ENCODE peak calls at places on chromosome 6, in seven cellular contexts. G is NCI-H1105, F is uterus, U is adrenal gland, D is H4, Q is endothelial cell, L is right atrium auricular region. Y is an unnamed sample.

GRCh38 chr6:158808918-158809678 is 10.1 kb downstream of the EZR start:
- DNase-seq in D (no peak), F (no peak), Q (no peak), G (peak), L (no peak), U (peak), Y (no peak)

GRCh38 chr6:55953384-55953783 is 78.0 kb upstream of the BMP5 start:
- DNase-seq in D (peak), U (no peak), Q (no peak), F (no peak), L (no peak), G (peak), Y (no peak)

GRCh38 chr6:20542927-20543602 is 8.8 kb downstream of the CDKAL1 start:
- DNase-seq in G (peak), U (no peak), D (peak), F (no peak), Q (no peak), L (no peak), Y (no peak)

GRCh38 chr6:27295301-27296079 is 16.6 kb downstream of the POM121L2 start:
- DNase-seq in L (no peak), G (peak), D (peak), U (no peak), Q (peak), F (no peak), Y (no peak)

GRCh38 chr6:146364816-146365594 is 178.6 kb upstream of the RAB32 start:
- DNase-seq in U (no peak), F (no peak), G (no peak), Q (no peak), L (no peak), D (no peak), Y (no peak)

GRCh38 chr6:3566812-3567211 is 110.0 kb upstream of the SLC22A23 start:
- DNase-seq in Q (no peak), L (no peak), F (no peak), G (no peak), U (no peak), D (peak), Y (no peak)

GRCh38 chr6:163188746-163189145 is 225.8 kb upstream of the QKI start:
- DNase-seq in F (no peak), Q (no peak), L (no peak), D (no peak), G (no peak), U (no peak), Y (no peak)

GRCh38 chr6:11586117-11586516 is 48.6 kb downstream of the TMEM170B start:
- DNase-seq in F (no peak), G (no peak), D (no peak), L (no peak), Q (no peak), U (no peak), Y (no peak)

GRCh38 chr6:119479860-119480655 is 130.5 kb upstream of the MAN1A1 start:
- DNase-seq in F (no peak), G (peak), Q (no peak), D (no peak), U (peak), L (no peak), Y (no peak)

GRCh38 chr6:67683960-67684359 is 951.1 kb upstream of the ADGRB3 start:
- DNase-seq in F (no peak), D (peak), U (no peak), Q (no peak), G (no peak), L (no peak), Y (no peak)

GRCh38 chr6:70124882-70125535 is 177.9 kb downstream of the COL9A1 start:
- DNase-seq in Q (no peak), L (no peak), F (no peak), D (peak), G (no peak), U (no peak), Y (no peak)

GRCh38 chr6:24431045-24431451 is 28.3 kb downstream of the MRS2 start:
- DNase-seq in D (peak), F (no peak), U (peak), G (peak), Q (peak), L (no peak), Y (no peak)

GRCh38 chr6:46626228-46626909 is 26.2 kb downstream of the CYP39A1 start:
- DNase-seq in F (no peak), U (no peak), G (peak), Q (peak), D (peak), L (no peak), Y (no peak)

GRCh38 chr6:108797951-108798671 is 50.1 kb upstream of the ARMC2 start:
- DNase-seq in G (no peak), F (no peak), L (no peak), Q (no peak), U (no peak), D (no peak), Y (no peak)

GRCh38 chr6:107718341-107718740 is 105.8 kb downstream of the SCML4 start:
- DNase-seq in U (no peak), G (no peak), Q (no peak), D (no peak), F (no peak), L (no peak), Y (peak)

GRCh38 chr6:116881236-116881635 is 4.2 kb downstream of the RFX6 start:
- DNase-seq in F (no peak), Q (no peak), G (no peak), L (no peak), D (no peak), U (no peak), Y (no peak)

GRCh38 chr6:119241540-119242309 is 107.8 kb downstream of the MAN1A1 start:
- DNase-seq in D (no peak), G (no peak), L (no peak), U (no peak), Q (no peak), F (no peak), Y (no peak)

GRCh38 chr6:170022291-170022722 is 268.6 kb downstream of the DLL1 start:
- DNase-seq in Q (no peak), L (no peak), G (no peak), F (peak), U (no peak), D (no peak), Y (no peak)

GRCh38 chr6:108947114-108947854 is 99.1 kb downstream of the ARMC2 start:
- DNase-seq in F (no peak), G (no peak), Q (no peak), L (no peak), U (peak), D (no peak), Y (no peak)

GRCh38 chr6:24402697-24403500 is at the start of gene MRS2:
- DNase-seq in D (peak), Q (peak), F (peak), G (peak), L (peak), U (peak), Y (peak)

GRCh38 chr6:15410126-15410391 is 164.2 kb downstream of the JARID2 start:
- DNase-seq in G (no peak), D (no peak), L (no peak), Q (no peak), F (no peak), U (no peak), Y (no peak)

GRCh38 chr6:133046576-133046975 is 194.6 kb upstream of the EYA4 start:
- DNase-seq in F (no peak), U (no peak), L (no peak), Q (no peak), G (no peak), D (no peak), Y (no peak)

GRCh38 chr6:135535989-135536414 is 38.5 kb upstream of the AHI1 start:
- DNase-seq in L (no peak), Q (peak), D (peak), F (no peak), G (peak), U (peak), Y (no peak)

GRCh38 chr6:53154794-53155193 is 6.2 kb upstream of the GCM1 start:
- DNase-seq in L (no peak), F (no peak), D (no peak), G (no peak), U (no peak), Q (no peak), Y (no peak)

GRCh38 chr6:147087641-147088040 is 116.6 kb upstream of the STXBP5 start:
- DNase-seq in G (no peak), Q (no peak), L (no peak), U (no peak), F (no peak), D (no peak), Y (no peak)

GRCh38 chr6:142121342-142121741 is 11.4 kb upstream of the GJE1 start:
- DNase-seq in D (no peak), L (no peak), U (no peak), F (no peak), G (no peak), Q (no peak), Y (no peak)

GRCh38 chr6:148404456-148405022 is 61.9 kb downstream of the SASH1 start:
- DNase-seq in D (no peak), G (no peak), L (no peak), Q (no peak), U (no peak), F (no peak), Y (no peak)

GRCh38 chr6:322205-322930 is 30.1 kb downstream of the DUSP22 start:
- DNase-seq in D (no peak), U (no peak), Q (no peak), F (no peak), G (no peak), L (no peak), Y (no peak)

GRCh38 chr6:93792751-93793150 is 373.4 kb upstream of the EPHA7 start:
- DNase-seq in U (no peak), G (no peak), L (no peak), F (no peak), Q (no peak), D (peak), Y (no peak)

GRCh38 chr6:158629376-158630221 is 14.9 kb downstream of the DYNLT1 start:
- DNase-seq in U (peak), Q (no peak), D (no peak), L (peak), G (no peak), F (peak), Y (peak)

GRCh38 chr6:170345662-170346061 is 39.1 kb downstream of the FAM120B start:
- DNase-seq in U (no peak), F (no peak), G (no peak), Q (no peak), L (no peak), D (no peak), Y (no peak)

GRCh38 chr6:1381397-1382330 is 7.7 kb upstream of the FOXF2 start:
- DNase-seq in G (peak), U (peak), D (no peak), Q (peak), L (peak), F (peak), Y (peak)

GRCh38 chr6:161154796-161155335 is 119.0 kb downstream of the AGPAT4 start:
- DNase-seq in D (no peak), U (no peak), Q (no peak), G (no peak), F (no peak), L (no peak), Y (no peak)

GRCh38 chr6:62150048-62150663 is 135.9 kb downstream of the KHDRBS2 start:
- DNase-seq in Q (peak), G (peak), F (no peak), L (no peak), D (peak), U (peak), Y (no peak)

GRCh38 chr6:9412951-9413559 is 977.7 kb upstream of the SLC35B3 start:
- DNase-seq in Q (peak), L (no peak), D (peak), F (no peak), G (peak), U (peak), Y (no peak)